ENCODE peak calls at places on chromosomes 13 and 19, in six cellular contexts. P, I, N, G, H and Y are unnamed samples.
A peak's percentile ranks its signal among the peaks of the same experiment; 100 is the strongest.

GRCh38 chr19:10852098-10852800 is 4.0 kb downstream of the C19orf38 start:
- DNase-seq in N (no peak), I (peak; percentile 79), H (peak; percentile 0), P (no peak), G (no peak), Y (no peak)

GRCh38 chr19:46022431-46023310 is at the start of gene PGLYRP1:
- DNase-seq in N (no peak), I (no peak), H (no peak), G (no peak), P (no peak), Y (no peak)

GRCh38 chr19:50836543-50837195 is 3.3 kb upstream of the KLK15 start:
- DNase-seq in I (no peak), H (peak; percentile 24), P (no peak), N (no peak), G (no peak), Y (no peak)

GRCh38 chr13:44576396-44577235 is 486 bp upstream of the TSC22D1 start:
- DNase-seq in I (no peak), N (peak; percentile 37), G (no peak), H (peak; percentile 57), P (peak; percentile 55), Y (no peak)

GRCh38 chr19:2969104-2969504 is 8.3 kb upstream of the TLE6 start:
- DNase-seq in G (peak; percentile 80), N (peak; percentile 96), P (no peak), I (no peak), H (no peak), Y (no peak)

GRCh38 chr19:58555920-58556632 is 1.2 kb upstream of the CHMP2A start:
- DNase-seq in P (no peak), G (no peak), I (no peak), H (no peak), N (no peak), Y (no peak)

GRCh38 chr13:94416454-94417080 is 62.9 kb downstream of the DCT start:
- DNase-seq in P (peak; percentile 15), N (peak; percentile 65), H (no peak), I (peak; percentile 92), G (peak; percentile 60), Y (no peak)

GRCh38 chr19:46461537-46461936 is 9.8 kb downstream of the PNMA8A start:
- DNase-seq in N (no peak), I (no peak), H (no peak), P (no peak), G (no peak), Y (no peak)

GRCh38 chr13:113845055-113845454 is 18.8 kb downstream of the GAS6 start:
- DNase-seq in P (no peak), I (no peak), N (no peak), H (no peak), G (no peak), Y (no peak)

GRCh38 chr13:111322001-111322915 is 1.8 kb downstream of the TEX29 start:
- DNase-seq in I (no peak), P (no peak), H (no peak), N (no peak), G (no peak), Y (no peak)

GRCh38 chr13:20470136-20470535 is 55.5 kb downstream of the CRYL1 start:
- DNase-seq in P (no peak), H (no peak), I (no peak), N (no peak), G (no peak), Y (no peak)